ENCODE peak calls at places on chromosomes 13 and 19, in eight cellular contexts. One of them, this sample, is unnamed.

GRCh38 chr19:45774765-45775164 is 5.7 kb upstream of the SIX5 start:
- DNase-seq in osteocyte: no peak
- DNase-seq in NCI-H1417: no peak
- DNase-seq in SW 1271: no peak
- DNase-seq in coronary artery: no peak
- DNase-seq in GOT3: no peak
- DNase-seq in hippocampal formation: no peak
- DNase-seq in kidney epithelial cell: no peak
- DNase-seq in this sample: no peak

GRCh38 chr19:39377373-39378362 is 13.2 kb downstream of the PAF1 start:
- DNase-seq in osteocyte: no peak
- DNase-seq in NCI-H1417: no peak
- DNase-seq in SW 1271: no peak
- DNase-seq in coronary artery: no peak
- DNase-seq in GOT3: no peak
- DNase-seq in hippocampal formation: no peak
- DNase-seq in kidney epithelial cell: no peak
- DNase-seq in this sample: no peak

GRCh38 chr19:49014870-49015255 is 2.0 kb downstream of the LHB start:
- DNase-seq in osteocyte: no peak
- DNase-seq in NCI-H1417: no peak
- DNase-seq in SW 1271: no peak
- DNase-seq in coronary artery: no peak
- DNase-seq in GOT3: no peak
- DNase-seq in hippocampal formation: no peak
- DNase-seq in kidney epithelial cell: no peak
- DNase-seq in this sample: no peak

GRCh38 chr19:22438011-22438410 is 15.9 kb upstream of the ZNF98 start:
- DNase-seq in osteocyte: no peak
- DNase-seq in NCI-H1417: no peak
- DNase-seq in SW 1271: no peak
- DNase-seq in coronary artery: no peak
- DNase-seq in GOT3: no peak
- DNase-seq in hippocampal formation: no peak
- DNase-seq in kidney epithelial cell: no peak
- DNase-seq in this sample: no peak

GRCh38 chr19:13819242-13819641 is 24.0 kb downstream of the ZSWIM4 start:
- DNase-seq in osteocyte: no peak
- DNase-seq in NCI-H1417: no peak
- DNase-seq in SW 1271: no peak
- DNase-seq in coronary artery: no peak
- DNase-seq in GOT3: no peak
- DNase-seq in hippocampal formation: no peak
- DNase-seq in kidney epithelial cell: no peak
- DNase-seq in this sample: no peak

GRCh38 chr19:45276284-45276687 is 25.2 kb downstream of the MARK4 start:
- DNase-seq in osteocyte: no peak
- DNase-seq in NCI-H1417: peak
- DNase-seq in SW 1271: no peak
- DNase-seq in coronary artery: no peak
- DNase-seq in GOT3: no peak
- DNase-seq in hippocampal formation: no peak
- DNase-seq in kidney epithelial cell: no peak
- DNase-seq in this sample: peak

GRCh38 chr19:10885241-10886169 is 14.2 kb downstream of the CARM1 start:
- DNase-seq in osteocyte: no peak
- DNase-seq in NCI-H1417: no peak
- DNase-seq in SW 1271: no peak
- DNase-seq in coronary artery: no peak
- DNase-seq in GOT3: no peak
- DNase-seq in hippocampal formation: no peak
- DNase-seq in kidney epithelial cell: no peak
- DNase-seq in this sample: no peak

GRCh38 chr19:16595097-16595496 is 22.9 kb upstream of the SLC35E1 start:
- DNase-seq in osteocyte: no peak
- DNase-seq in NCI-H1417: no peak
- DNase-seq in SW 1271: no peak
- DNase-seq in coronary artery: no peak
- DNase-seq in GOT3: no peak
- DNase-seq in hippocampal formation: no peak
- DNase-seq in kidney epithelial cell: no peak
- DNase-seq in this sample: no peak

GRCh38 chr19:31905980-31906948 is 439.1 kb upstream of the ZNF507 start:
- DNase-seq in osteocyte: no peak
- DNase-seq in NCI-H1417: no peak
- DNase-seq in SW 1271: no peak
- DNase-seq in coronary artery: no peak
- DNase-seq in GOT3: no peak
- DNase-seq in hippocampal formation: no peak
- DNase-seq in kidney epithelial cell: no peak
- DNase-seq in this sample: no peak

GRCh38 chr13:36841411-36841810 is 22.4 kb downstream of the RFXAP start:
- DNase-seq in osteocyte: no peak
- DNase-seq in NCI-H1417: no peak
- DNase-seq in SW 1271: no peak
- DNase-seq in coronary artery: no peak
- DNase-seq in GOT3: no peak
- DNase-seq in hippocampal formation: no peak
- DNase-seq in kidney epithelial cell: no peak
- DNase-seq in this sample: no peak

GRCh38 chr13:42001580-42001979 is 40.7 kb upstream of the VWA8 start:
- DNase-seq in osteocyte: no peak
- DNase-seq in NCI-H1417: no peak
- DNase-seq in SW 1271: no peak
- DNase-seq in coronary artery: no peak
- DNase-seq in GOT3: no peak
- DNase-seq in hippocampal formation: no peak
- DNase-seq in kidney epithelial cell: peak
- DNase-seq in this sample: no peak

GRCh38 chr19:47507924-47508553 is 6.8 kb downstream of the NAPA start:
- DNase-seq in osteocyte: no peak
- DNase-seq in NCI-H1417: no peak
- DNase-seq in SW 1271: no peak
- DNase-seq in coronary artery: no peak
- DNase-seq in GOT3: no peak
- DNase-seq in hippocampal formation: no peak
- DNase-seq in kidney epithelial cell: no peak
- DNase-seq in this sample: no peak

This sample was measured in glutamatergic neuron.